ENCODE peak calls at places on chromosomes 12 and 14, in seven cellular contexts. S is H1, Q is K562, E is SK-N-SH, K is HepG2, P is HCT116, M is GM12878. B is an unnamed sample.

GRCh38 chr12:109309441-109310246 is 560 bp upstream of the FOXN4 start:
- DNase-seq in S (peak), Q (peak), E (peak), K (no peak), P (no peak), M (no peak), B (no peak)

GRCh38 chr14:56100556-56100955 is 17.7 kb upstream of the PELI2 start:
- DNase-seq in S (no peak), Q (no peak), E (no peak), K (no peak), P (no peak), M (no peak), B (no peak)

GRCh38 chr12:82474798-82475184 is 116.5 kb downstream of the METTL25 start:
- DNase-seq in S (no peak), Q (no peak), E (no peak), K (no peak), P (no peak), M (no peak), B (peak)

GRCh38 chr14:106737025-106737424 is 1210.6 kb downstream of the TMEM121 start:
- DNase-seq in S (no peak), Q (no peak), E (no peak), K (no peak), P (no peak), M (no peak), B (no peak)

GRCh38 chr12:91732086-91732485 is 413.6 kb downstream of the BTG1 start:
- DNase-seq in S (no peak), Q (no peak), E (no peak), K (no peak), P (peak), M (no peak), B (no peak)

GRCh38 chr12:1911598-1912575 is 6.6 kb downstream of the CACNA2D4 start:
- DNase-seq in S (peak), Q (no peak), E (peak), K (no peak), P (no peak), M (no peak), B (no peak)

GRCh38 chr14:64364907-64365306 is 23.2 kb upstream of the MTHFD1 start:
- DNase-seq in S (no peak), Q (no peak), E (no peak), K (no peak), P (no peak), M (no peak), B (no peak)

GRCh38 chr14:89033756-89034155 is 209.3 kb downstream of the TTC8 start:
- DNase-seq in S (no peak), Q (no peak), E (no peak), K (no peak), P (no peak), M (no peak), B (peak)

GRCh38 chr14:55220230-55220629 is 28.8 kb upstream of the DLGAP5 start:
- DNase-seq in S (no peak), Q (no peak), E (no peak), K (no peak), P (no peak), M (no peak), B (no peak)

GRCh38 chr12:52349196-52349595 is 18.1 kb downstream of the KRT85 start:
- DNase-seq in S (no peak), Q (no peak), E (no peak), K (no peak), P (no peak), M (no peak), B (no peak)
- TF ChIP-seq JUND in S (no peak), Q (no peak), E (no peak), K (no peak), P (no peak), M (no peak), B (no peak)

DNA sequence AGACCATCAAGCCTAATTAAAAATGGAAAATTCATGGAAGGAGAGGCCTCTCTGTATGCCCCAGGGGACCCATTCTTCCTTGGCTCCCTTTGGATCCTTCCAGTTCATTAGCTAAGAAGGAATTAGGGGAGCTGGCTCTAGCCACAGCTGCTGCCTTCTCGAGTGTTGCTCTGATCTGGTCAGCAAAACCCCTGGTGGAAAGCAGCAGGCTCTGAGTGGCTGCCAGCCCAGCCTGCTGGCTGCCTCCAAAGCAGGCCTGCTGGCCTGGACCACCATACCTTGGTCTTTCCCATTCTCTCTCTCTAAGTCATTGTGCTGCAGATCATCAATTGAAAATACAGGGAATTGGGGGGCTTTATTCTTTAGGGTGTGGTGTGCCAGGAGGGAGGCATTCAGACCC is 29.0 kb upstream of the AKAP6 start:
- DNase-seq in S (no peak), Q (no peak), E (no peak), K (no peak), P (no peak), M (no peak), B (no peak)
- TF ChIP-seq JUND in S (no peak), Q (no peak), E (no peak), K (no peak), P (no peak), M (no peak), B (no peak)

GRCh38 chr12:48311313-48311712 is 39.4 kb downstream of the ZNF641 start:
- DNase-seq in S (no peak), Q (no peak), E (no peak), K (no peak), P (no peak), M (no peak), B (no peak)
- TF ChIP-seq JUND in S (no peak), Q (peak), E (no peak), K (no peak), P (no peak), M (no peak), B (no peak)

GRCh38 chr12:131065279-131065678 is 111.6 kb downstream of the ADGRD1 start:
- DNase-seq in S (no peak), Q (no peak), E (no peak), K (no peak), P (no peak), M (no peak), B (no peak)

GRCh38 chr12:131065801-131066200 is 112.1 kb downstream of the ADGRD1 start:
- DNase-seq in S (no peak), Q (no peak), E (no peak), K (no peak), P (no peak), M (no peak), B (no peak)

GRCh38 chr12:131066207-131066885 is 112.6 kb downstream of the ADGRD1 start:
- DNase-seq in S (no peak), Q (no peak), E (no peak), K (no peak), P (no peak), M (no peak), B (no peak)

GRCh38 chr12:131067993-131068942 is 114.6 kb downstream of the ADGRD1 start:
- DNase-seq in S (no peak), Q (no peak), E (no peak), K (no peak), P (no peak), M (no peak), B (no peak)

DNA sequence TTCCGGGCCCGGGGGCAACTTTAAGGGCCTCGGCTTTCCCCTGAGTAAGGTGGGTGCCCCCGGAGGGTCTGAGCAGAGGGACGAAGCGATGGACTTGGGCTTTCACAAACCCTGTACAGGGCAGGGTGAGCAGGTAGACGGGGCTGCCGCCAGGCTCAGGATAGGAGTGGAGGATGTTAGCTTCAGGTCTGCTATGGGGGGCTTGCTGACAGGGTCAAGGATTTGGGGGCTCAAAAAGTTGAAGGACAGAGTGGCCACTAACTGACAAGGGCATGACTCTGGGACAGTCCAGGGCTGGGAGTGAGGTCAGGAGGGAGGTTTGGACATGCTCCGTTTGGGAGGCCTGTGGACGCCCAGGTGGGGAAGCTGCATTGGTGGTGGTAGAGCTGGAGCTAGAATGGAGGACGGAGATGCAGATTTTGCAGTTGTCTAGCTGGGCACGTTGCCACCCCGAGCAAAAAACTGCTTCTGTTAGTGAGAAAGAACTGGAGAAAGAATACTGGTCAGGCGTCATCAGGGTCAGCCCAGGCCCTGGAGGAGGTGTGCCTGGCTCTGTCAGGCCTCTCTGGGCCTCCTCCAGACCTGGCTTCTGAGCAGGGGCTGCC is 113.3 kb downstream of the ADGRD1 start:
- DNase-seq in S (no peak), Q (no peak), E (no peak), K (no peak), P (no peak), M (no peak), B (no peak)
- TF ChIP-seq JUND in S (no peak), Q (no peak), E (no peak), K (no peak), P (no peak), M (no peak), B (no peak)

DNA sequence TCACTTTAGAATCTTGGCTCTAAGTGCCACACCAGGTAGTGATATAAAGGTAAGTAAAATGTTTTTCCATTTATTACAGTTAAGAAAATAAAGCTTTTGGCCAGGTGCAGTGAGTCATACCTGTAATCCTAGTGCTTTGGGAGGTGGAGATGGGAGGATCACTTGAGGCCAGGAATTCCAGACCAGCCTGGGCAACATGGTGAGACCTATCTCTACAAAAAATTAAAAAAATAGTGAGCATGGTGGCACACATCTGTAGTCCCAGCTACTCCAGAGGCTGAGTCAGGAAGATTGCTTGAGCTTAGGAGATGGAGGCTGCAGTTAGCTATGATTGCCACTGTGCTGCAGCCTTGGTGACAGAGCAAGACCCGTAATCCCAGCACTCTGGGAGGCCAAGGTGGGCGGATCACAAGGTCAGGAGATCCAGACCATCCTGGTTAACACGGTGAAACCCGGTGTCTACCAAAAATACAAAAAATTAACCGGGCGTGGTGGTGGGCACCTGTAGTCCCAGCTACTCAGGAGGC is 5.0 kb downstream of the FANCM start:
- DNase-seq in S (no peak), Q (no peak), E (no peak), K (no peak), P (no peak), M (no peak), B (no peak)
- TF ChIP-seq JUND in S (no peak), Q (no peak), E (no peak), K (no peak), P (no peak), M (no peak), B (no peak)